ENCODE peak calls at places on chromosomes 7 and 10, in eight cellular contexts. U is GM23338, E is suprapubic skin, N is spleen, Y is HCT116, R is HepG2, L is H1, P is stomach. J is an unnamed sample.

GRCh38 chr7:135169141-135169935 is 1.2 kb downstream of the CYREN start:
- DNase-seq in L (peak; percentile 50), R (peak; percentile 65), E (no peak), U (peak; percentile 79), N (peak; percentile 88), Y (peak; percentile 68), P (no peak), J (no peak)

GRCh38 chr10:1089017-1089689 is 33.0 kb downstream of the WDR37 start:
- DNase-seq in L (no peak), Y (no peak), E (no peak), U (no peak), R (no peak), N (no peak), P (no peak), J (no peak)

GRCh38 chr7:2512179-2512644 is 7.4 kb upstream of the LFNG start:
- DNase-seq in N (no peak), P (no peak), L (no peak), R (no peak), E (no peak), Y (no peak), U (no peak), J (no peak)

GRCh38 chr10:90245623-90246022 is 544.2 kb downstream of the KIF20B start:
- DNase-seq in L (no peak), N (no peak), R (no peak), E (no peak), Y (no peak), P (no peak), U (no peak), J (no peak)

GRCh38 chr10:106424076-106424475 is 740.4 kb downstream of the SORCS1 start:
- DNase-seq in P (no peak), N (no peak), L (no peak), R (no peak), Y (no peak), E (no peak), U (no peak), J (no peak)

GRCh38 chr7:103343758-103344452 is 662 bp downstream of the DNAJC2 start:
- DNase-seq in R (peak; percentile 29), Y (no peak), L (no peak), U (peak; percentile 55), E (peak; percentile 65), N (peak; percentile 79), P (no peak), J (peak; percentile 67)

GRCh38 chr7:106767073-106767472 is 98.0 kb upstream of the PIK3CG start:
- DNase-seq in E (no peak), R (no peak), U (no peak), P (no peak), L (no peak), Y (no peak), N (no peak), J (no peak)

GRCh38 chr7:78253850-78254249 is 455.3 kb downstream of the PHTF2 start:
- DNase-seq in Y (no peak), N (no peak), L (no peak), R (no peak), U (no peak), P (no peak), E (no peak), J (no peak)

GRCh38 chr7:30308392-30308791 is 24.0 kb downstream of the ZNRF2 start:
- DNase-seq in L (no peak), P (no peak), R (no peak), U (no peak), N (no peak), E (no peak), Y (no peak), J (no peak)

GRCh38 chr10:132528064-132528800 is 9.4 kb upstream of the INPP5A start:
- DNase-seq in Y (no peak), P (no peak), E (peak; percentile 49), N (peak; percentile 50), R (no peak), U (no peak), L (no peak), J (peak; percentile 65)

GRCh38 chr10:73857446-73857845 is 16.9 kb downstream of the CAMK2G start:
- DNase-seq in Y (no peak), N (no peak), R (no peak), E (no peak), L (no peak), P (no peak), U (no peak), J (no peak)

GRCh38 chr7:141073173-141073640 is 657 bp upstream of the TMEM178B start:
- DNase-seq in Y (no peak), N (no peak), U (peak; percentile 78), P (no peak), R (peak; percentile 3), L (no peak), E (no peak), J (no peak)

GRCh38 chr10:62594093-62594520 is 210.4 kb upstream of the ADO start:
- DNase-seq in U (peak; percentile 78), E (no peak), L (peak; percentile 43), Y (peak; percentile 53), R (peak; percentile 27), P (peak; percentile 66), N (peak; percentile 81), J (no peak)

GRCh38 chr10:44742169-44742732 is 168.9 kb upstream of the TMEM72 start:
- DNase-seq in P (no peak), U (no peak), E (no peak), L (no peak), N (no peak), R (no peak), Y (no peak), J (no peak)

GRCh38 chr7:139916717-139917395 is 87.8 kb downstream of the TBXAS1 start:
- DNase-seq in P (no peak), Y (no peak), R (no peak), U (no peak), L (no peak), E (no peak), N (no peak), J (no peak)

GRCh38 chr7:106246941-106247826 is 37.6 kb downstream of the NAMPT start:
- DNase-seq in P (no peak), L (no peak), N (no peak), E (no peak), U (no peak), R (no peak), Y (no peak), J (no peak)

GRCh38 chr10:117300671-117301070 is 59.8 kb downstream of the SLC18A2 start:
- DNase-seq in E (no peak), R (no peak), P (no peak), U (no peak), L (no peak), Y (no peak), N (no peak), J (no peak)

GRCh38 chr10:82558208-82558607 is 683.2 kb downstream of the NRG3 start:
- DNase-seq in Y (no peak), P (no peak), E (no peak), R (no peak), N (no peak), U (no peak), L (no peak), J (no peak)

GRCh38 chr10:43111921-43112607 is 26.2 kb upstream of the CSGALNACT2 start:
- DNase-seq in E (peak; percentile 42), L (no peak), N (peak; percentile 72), Y (no peak), U (no peak), R (no peak), P (no peak), J (no peak)

GRCh38 chr10:43110318-43111071 is 27.8 kb upstream of the CSGALNACT2 start:
- DNase-seq in U (no peak), N (no peak), E (no peak), L (no peak), R (peak; percentile 9), Y (no peak), P (no peak), J (no peak)

GRCh38 chr10:43112608-43112961 is 25.7 kb upstream of the CSGALNACT2 start:
- DNase-seq in Y (no peak), E (peak; percentile 44), P (no peak), N (no peak), L (no peak), U (no peak), R (no peak), J (no peak)

GRCh38 chr10:43109671-43110249 is 28.5 kb upstream of the CSGALNACT2 start:
- DNase-seq in P (no peak), L (no peak), N (no peak), U (no peak), R (no peak), Y (no peak), E (no peak), J (no peak)

GRCh38 chr10:43111101-43111500 is 27.1 kb upstream of the CSGALNACT2 start:
- DNase-seq in R (no peak), E (peak; percentile 57), L (no peak), Y (no peak), U (no peak), P (no peak), N (no peak), J (no peak)
- H3K4me1 ChIP-seq in R (peaks cover 16% of the 10 kb centered on the region), E (peaks cover 13% of the 10 kb centered on the region), L (no peaks in the 10 kb centered on the region), Y (no peaks in the 10 kb centered on the region), U (no peaks in the 10 kb centered on the region), P (peaks cover 9% of the 10 kb centered on the region), N (peaks cover 6% of the 10 kb centered on the region), J (no peaks in the 10 kb centered on the region)

DNA sequence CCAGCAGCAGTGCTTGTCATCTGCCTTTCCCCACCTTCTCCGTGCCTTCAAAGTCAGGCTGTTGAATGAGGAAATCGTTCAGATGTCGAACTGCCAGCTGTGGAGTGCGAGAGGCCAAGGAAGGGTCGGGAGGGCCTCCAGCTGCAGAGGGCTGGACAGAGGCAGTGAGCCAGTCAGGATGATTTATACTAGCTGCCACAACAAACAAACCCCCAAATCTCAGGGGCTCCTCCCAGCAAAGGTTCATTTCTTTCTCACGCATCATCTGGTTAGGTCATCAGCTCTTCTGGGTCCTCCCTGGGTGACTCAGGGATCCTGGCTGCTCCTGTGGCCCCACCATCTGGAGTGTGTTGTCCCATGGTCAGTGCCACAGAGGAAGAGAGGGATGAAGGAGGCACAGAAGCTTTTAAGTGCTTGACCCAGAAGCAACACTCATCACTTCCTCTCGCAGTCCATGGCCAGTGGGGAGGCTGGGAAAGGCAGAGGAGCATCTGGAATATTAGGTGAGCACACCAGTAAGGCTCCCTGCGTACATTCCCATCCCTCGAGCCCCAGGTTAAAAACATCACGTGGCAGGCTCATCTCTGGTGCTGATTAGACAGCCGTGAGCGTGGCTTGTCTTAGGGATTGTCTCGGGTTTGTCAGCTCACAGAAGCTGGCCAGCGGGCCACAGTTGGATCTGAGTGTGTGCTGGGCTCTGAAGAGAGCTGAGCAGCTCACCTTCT is 140.7 kb downstream of the RGS10 start:
- DNase-seq in P (peak; percentile 50), N (no peak), R (peak; percentile 35), L (no peak), Y (peak; percentile 53), U (no peak), E (peak; percentile 90), J (peak; percentile 92)
- TF ChIP-seq POLR2AphosphoS5 in P (peak; percentile 45), N (peak; percentile 87), R (no peak), L (no peak), Y (no peak), U (no peak), E (peak; percentile 29), J (peak; percentile 44)

DNA sequence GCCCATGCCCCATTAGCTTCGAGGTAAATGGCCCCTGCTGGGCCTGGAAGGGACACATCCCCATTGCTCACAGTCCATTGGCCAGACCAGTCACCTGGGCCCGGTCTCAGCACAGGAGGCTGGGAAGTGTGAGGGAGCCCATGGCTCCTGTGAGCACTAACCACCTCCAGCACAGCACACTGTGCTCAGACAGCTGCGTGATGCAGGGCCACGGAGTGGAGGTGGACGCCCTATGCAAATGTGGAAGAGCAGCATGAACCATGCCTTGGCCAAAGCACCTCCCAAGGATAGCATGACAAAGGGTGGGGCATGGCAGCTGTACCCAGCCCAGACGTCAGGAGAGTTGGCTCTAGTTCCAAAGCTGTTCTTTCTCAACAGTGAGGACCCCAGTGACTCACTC is 120.2 kb upstream of the ZMIZ1 start:
- DNase-seq in R (no peak), Y (no peak), U (no peak), N (no peak), L (no peak), P (no peak), E (no peak), J (no peak)
- H3K4me3 ChIP-seq in R (no peak overlapping the region), Y (no peak overlapping the region), U (no peak overlapping the region), N (no peak overlapping the region), L (no peak overlapping the region), P (no peak overlapping the region), E (no peak overlapping the region), J (no peak overlapping the region)

GRCh38 chr7:51727441-51727840 is 410.8 kb upstream of the COBL start:
- DNase-seq in E (no peak), U (no peak), L (no peak), R (no peak), N (no peak), P (no peak), Y (no peak), J (no peak)
- H3K4me1 ChIP-seq in E (no peaks in the 10 kb centered on the region), U (peaks cover 25% of the 10 kb centered on the region), L (peaks cover 7% of the 10 kb centered on the region), R (no peaks in the 10 kb centered on the region), N (no peaks in the 10 kb centered on the region), P (no peaks in the 10 kb centered on the region), Y (no peaks in the 10 kb centered on the region), J (no peaks in the 10 kb centered on the region)

J was measured in sigmoid colon.